ENCODE peak calls at places on chromosomes 5 and 9, in eight cellular contexts. S, Z, Y, T, P, H, I and A are unnamed samples.

GRCh38 chr9:126114409-126114760 is 212.2 kb upstream of the MVB12B start:
- DNase-seq in Z (no peak), S (no peak), Y (no peak), T (no peak), P (no peak), H (no peak), I (no peak), A (no peak)

GRCh38 chr5:18533137-18533536 is 898.9 kb downstream of the TAF11L14 start:
- DNase-seq in P (no peak), Y (no peak), I (no peak), S (no peak), H (no peak), T (no peak), Z (no peak), A (no peak)

GRCh38 chr9:117435630-117436261 is 20.9 kb upstream of the ASTN2 start:
- DNase-seq in H (no peak), Z (no peak), Y (no peak), T (no peak), P (no peak), I (no peak), S (peak; percentile 22), A (no peak)

GRCh38 chr5:52859619-52860018 is 71.9 kb downstream of the ITGA1 start:
- DNase-seq in S (no peak), Z (peak; percentile 71), Y (no peak), P (no peak), I (peak; percentile 85), H (no peak), T (no peak), A (no peak)

GRCh38 chr9:81833563-81834345 is 94.5 kb upstream of the SPATA31D4 start:
- DNase-seq in H (no peak), Y (no peak), P (no peak), I (no peak), Z (no peak), T (no peak), S (no peak), A (no peak)

GRCh38 chr9:95852059-95853032 is 23.1 kb upstream of the ERCC6L2 start:
- DNase-seq in S (no peak), P (no peak), H (no peak), I (peak; percentile 79), Y (no peak), Z (no peak), T (no peak), A (no peak)

GRCh38 chr5:12111263-12111662 is 207.0 kb upstream of the CTNND2 start:
- DNase-seq in Z (no peak), T (no peak), Y (no peak), I (no peak), P (no peak), S (no peak), H (no peak), A (no peak)

GRCh38 chr9:36781532-36781931 is 208.8 kb downstream of the MELK start:
- DNase-seq in I (peak; percentile 9), S (no peak), Z (no peak), T (no peak), P (peak; percentile 63), Y (no peak), H (no peak), A (no peak)

GRCh38 chr9:137462396-137463193 is 3.5 kb upstream of the NSMF start:
- DNase-seq in T (no peak), Y (no peak), Z (no peak), P (no peak), H (no peak), S (no peak), I (no peak), A (no peak)

GRCh38 chr9:136723989-136724388 is 11.6 kb downstream of the DIPK1B start:
- DNase-seq in H (no peak), T (no peak), P (no peak), Z (no peak), S (no peak), I (no peak), Y (no peak), A (no peak)

GRCh38 chr5:31993182-31993961 is 180.7 kb downstream of the GOLPH3 start:
- DNase-seq in Y (no peak), I (peak; percentile 82), H (no peak), T (no peak), S (no peak), Z (peak; percentile 75), P (no peak), A (no peak)

GRCh38 chr5:78727786-78728761 is 79.5 kb upstream of the LHFPL2 start:
- DNase-seq in H (no peak), T (no peak), I (no peak), S (no peak), Z (no peak), P (peak; percentile 78), Y (peak; percentile 75), A (no peak)